ENCODE peak calls at places on chromosomes 3 and 15, in eight cellular contexts. F, B, E, A, Z, I, C and H are unnamed samples.

GRCh38 chr3:41026394-41027177 is 172.7 kb upstream of the CTNNB1 start:
- DNase-seq in B (peak; percentile 52), E (peak; percentile 62), I (no peak), A (no peak), Z (no peak), C (peak; percentile 88), F (peak; percentile 93), H (peak; percentile 5)

GRCh38 chr15:90680371-90680935 is 36.7 kb upstream of the BLM start:
- DNase-seq in C (no peak), I (no peak), E (no peak), A (no peak), F (peak; percentile 56), Z (no peak), B (no peak), H (peak; percentile 80)

GRCh38 chr3:185502987-185503386 is 4.2 kb upstream of the TMEM41A start:
- DNase-seq in E (peak; percentile 84), B (no peak), C (peak; percentile 51), F (peak; percentile 52), A (no peak), I (no peak), Z (no peak), H (no peak)

GRCh38 chr3:31377045-31377642 is 155.6 kb upstream of the STT3B start:
- DNase-seq in B (no peak), F (peak; percentile 35), I (no peak), E (no peak), C (no peak), A (peak; percentile 95), Z (no peak), H (peak; percentile 29)

GRCh38 chr15:68377766-68378165 is 54.2 kb downstream of the ITGA11 start:
- DNase-seq in A (no peak), F (no peak), Z (no peak), E (no peak), I (no peak), B (no peak), C (no peak), H (no peak)

GRCh38 chr3:136624894-136625815 is 127.0 kb downstream of the STAG1 start:
- DNase-seq in C (no peak), Z (no peak), F (no peak), B (no peak), E (peak; percentile 3), A (peak; percentile 71), I (no peak), H (no peak)

GRCh38 chr3:123071146-123071545 is 4.3 kb downstream of the PDIA5 start:
- DNase-seq in C (no peak), I (no peak), F (peak; percentile 76), Z (no peak), A (no peak), B (no peak), E (no peak), H (no peak)

GRCh38 chr3:169662215-169663070 is 1.1 kb downstream of the MECOM start:
- DNase-seq in E (peak; percentile 94), Z (peak; percentile 92), B (peak; percentile 85), I (no peak), F (peak; percentile 37), C (peak; percentile 86), A (peak; percentile 24), H (peak; percentile 73)

GRCh38 chr15:57537072-57537471 is 54.6 kb upstream of the MYZAP start:
- DNase-seq in C (no peak), A (peak; percentile 10), B (no peak), F (peak; percentile 90), Z (no peak), E (no peak), I (no peak), H (peak; percentile 94)

GRCh38 chr15:94855018-94855408 is 623.7 kb downstream of the MCTP2 start:
- DNase-seq in A (no peak), Z (no peak), B (no peak), F (no peak), I (no peak), E (no peak), C (no peak), H (no peak)

GRCh38 chr3:184361532-184361931 is at the start of the genes CLCN2 and POLR2H:
- DNase-seq in I (peak; percentile 18), F (peak; percentile 57), E (peak; percentile 92), C (peak; percentile 41), B (peak; percentile 55), A (no peak), Z (peak; percentile 83), H (peak; percentile 66)

GRCh38 chr3:183560607-183561006 is 5.1 kb upstream of the KLHL6 start:
- DNase-seq in A (no peak), E (no peak), B (no peak), Z (no peak), I (no peak), F (no peak), C (no peak), H (no peak)

DNA sequence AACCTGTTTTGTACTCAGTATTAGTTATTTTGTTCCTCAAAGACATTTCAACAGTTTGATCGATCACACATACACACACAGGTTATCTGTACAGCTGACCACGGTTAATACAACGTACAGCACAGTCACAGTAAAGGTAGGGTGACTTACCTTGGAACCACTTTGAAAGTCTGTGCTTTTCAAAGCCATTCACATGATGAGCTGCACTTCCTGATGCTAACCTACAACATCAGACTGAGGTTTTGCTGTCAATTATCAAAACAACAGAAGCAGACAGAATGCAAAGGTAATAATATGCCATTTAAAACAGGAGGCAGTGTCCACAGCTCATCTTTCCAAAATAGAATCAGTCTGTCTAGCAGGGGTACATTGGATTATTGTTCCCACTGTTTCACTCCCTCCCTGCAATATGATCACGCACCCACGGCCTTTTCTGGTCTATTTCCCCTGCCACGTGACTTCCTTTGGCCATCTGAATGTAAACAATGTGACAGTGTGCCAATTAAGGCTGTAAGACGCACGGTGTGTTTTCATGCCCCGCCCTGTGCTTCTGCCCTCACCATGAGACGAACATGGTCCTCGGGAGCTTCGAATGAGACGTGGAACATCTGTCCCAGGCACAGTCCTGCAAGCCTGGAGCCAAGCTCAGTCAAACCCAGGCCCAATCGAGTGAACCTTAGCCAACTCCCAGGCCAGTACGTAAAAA is 102.4 kb downstream of the FMN1 start:
- DNase-seq in B (no peak), Z (no peak), A (no peak), F (no peak), E (no peak), C (no peak), I (no peak), H (no peak)
- H3K4me3 ChIP-seq in B (no peak overlapping the region), Z (no peak overlapping the region), A (no peak overlapping the region), F (no peak overlapping the region), E (no peak overlapping the region), C (no peak overlapping the region), I (no peak overlapping the region), H (no peak overlapping the region)

DNA sequence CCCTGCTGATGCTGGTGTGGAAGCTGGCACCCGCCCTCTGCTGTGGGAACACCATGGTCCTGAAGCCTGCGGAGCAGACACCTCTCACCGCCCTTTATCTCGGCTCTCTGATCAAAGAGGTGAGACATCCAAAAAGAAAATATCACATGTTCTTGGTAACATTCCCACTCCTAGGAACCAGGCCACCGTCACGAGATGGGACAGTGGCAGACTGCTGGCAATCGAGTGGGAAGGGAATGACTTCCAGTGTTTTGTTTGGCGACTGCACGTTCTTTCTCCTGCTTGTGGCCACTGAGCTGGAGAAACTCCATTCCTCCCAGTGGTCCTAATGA is 14.3 kb downstream of the ALDH1A3 start:
- DNase-seq in C (no peak), I (no peak), B (no peak), A (no peak), Z (no peak), E (no peak), F (no peak), H (no peak)
- H3K36me3 ChIP-seq in C (no peaks in the 10 kb centered on the region), I (no peaks in the 10 kb centered on the region), B (no peaks in the 10 kb centered on the region), A (peaks cover 96% of the 10 kb centered on the region), Z (no peaks in the 10 kb centered on the region), E (no peaks in the 10 kb centered on the region), F (no peaks in the 10 kb centered on the region), H (peaks cover 98% of the 10 kb centered on the region)

DNA sequence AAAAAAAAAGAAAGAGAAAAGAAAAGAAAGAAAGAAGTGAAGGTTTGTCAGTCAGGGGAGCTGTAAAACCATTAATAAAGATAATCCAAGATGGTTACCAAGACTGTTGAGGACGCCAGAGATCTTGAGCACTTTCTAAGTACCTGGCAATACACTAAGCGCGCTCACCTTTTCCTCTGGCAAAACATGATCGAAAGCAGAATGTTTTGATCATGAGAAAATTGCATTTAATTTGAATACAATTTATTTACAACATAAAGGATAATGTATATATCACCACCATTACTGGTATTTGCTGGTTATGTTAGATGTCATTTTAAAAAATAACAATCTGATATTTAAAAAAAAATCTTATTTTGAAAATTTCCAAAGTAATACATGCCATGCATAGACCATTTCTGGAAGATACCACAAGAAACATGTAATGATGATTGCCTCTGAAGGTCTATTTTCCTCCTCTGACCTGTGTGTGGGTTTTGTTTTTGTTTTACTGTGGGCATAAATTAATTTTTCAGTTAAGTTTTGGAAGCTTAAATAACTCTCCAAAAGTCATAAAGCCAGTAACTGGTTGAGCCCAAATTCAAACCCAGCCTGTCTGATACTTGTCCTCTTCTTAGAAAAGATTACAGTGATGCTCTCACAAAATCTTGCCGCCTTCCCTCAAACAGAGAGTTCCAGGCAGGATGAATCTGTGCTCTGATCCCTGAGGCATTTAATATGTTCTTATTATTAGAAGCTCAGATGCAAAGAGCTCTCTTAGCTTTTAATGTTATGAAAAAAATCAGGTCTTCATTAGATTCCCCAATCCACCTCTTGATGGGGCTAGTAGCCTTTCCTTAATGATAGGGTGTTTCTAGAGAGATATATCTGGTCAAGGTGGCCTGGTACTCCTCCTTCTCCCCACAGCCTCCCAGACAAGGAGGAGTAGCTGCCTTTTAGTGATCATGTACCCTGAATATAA is 2.0 kb downstream of the B2M start:
- DNase-seq in Z (no peak), C (no peak), I (no peak), A (no peak), B (no peak), F (no peak), E (no peak), H (no peak)
- H3K4me3 ChIP-seq in Z (peak overlapping the region; percentile 96), C (peak overlapping the region; percentile 99), I (peak overlapping the region; percentile 99), A (peak overlapping the region; percentile 93), B (peak overlapping the region; percentile 92), F (peak overlapping the region; percentile 92), E (no peak overlapping the region), H (peak overlapping the region; percentile 95)

GRCh38 chr15:59203572-59203971 is 3.1 kb upstream of the LDHAL6B start:
- DNase-seq in F (no peak), Z (no peak), B (no peak), I (no peak), A (no peak), E (no peak), C (no peak), H (no peak)

GRCh38 chr15:59206623-59207183 is at the start of gene LDHAL6B:
- DNase-seq in E (no peak), Z (no peak), B (no peak), I (no peak), F (no peak), C (no peak), A (no peak), H (no peak)

GRCh38 chr15:59210186-59210585 is 3.5 kb downstream of the LDHAL6B start:
- DNase-seq in Z (no peak), C (no peak), E (no peak), F (no peak), A (no peak), B (no peak), I (no peak), H (no peak)

GRCh38 chr15:59205839-59206622 is 612 bp upstream of the LDHAL6B start:
- DNase-seq in Z (no peak), I (no peak), C (no peak), F (no peak), E (no peak), B (no peak), A (no peak), H (no peak)

DNA sequence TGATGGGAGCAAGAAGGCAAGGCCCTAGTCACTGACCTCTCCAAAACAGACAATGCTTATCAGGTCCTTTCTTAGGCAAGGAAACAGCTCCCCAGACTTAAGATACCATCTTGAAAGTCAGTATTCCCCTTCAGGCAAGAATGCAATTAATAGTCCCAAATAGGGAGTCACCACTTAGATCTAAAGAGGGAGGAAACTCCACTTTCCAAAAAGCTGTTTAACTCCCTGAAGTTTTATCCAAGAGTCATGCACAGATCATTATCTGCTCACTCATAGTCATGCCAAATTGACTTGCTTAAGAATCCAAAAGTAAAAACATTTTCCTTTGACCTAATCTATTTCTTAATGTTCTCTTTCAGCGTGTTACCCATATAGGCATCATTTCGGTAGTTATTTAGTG is 2.2 kb downstream of the LDHAL6B start:
- DNase-seq in A (no peak), I (no peak), E (no peak), Z (no peak), B (no peak), C (no peak), F (no peak), H (no peak)
- H3K36me3 ChIP-seq in A (peaks cover 26% of the 10 kb centered on the region), I (no peaks in the 10 kb centered on the region), E (peaks cover 3% of the 10 kb centered on the region), Z (peaks cover 58% of the 10 kb centered on the region), B (peaks cover 55% of the 10 kb centered on the region), C (peaks cover 3% of the 10 kb centered on the region), F (no peaks in the 10 kb centered on the region), H (peaks cover 36% of the 10 kb centered on the region)